ENCODE peak calls at places on chromosome 18, in five cellular contexts. I, A, Y, D and W are unnamed samples. For H3K4me1, the result is how much of the 10 kb centered on the place peaks cover.

GRCh38 chr18:9860682-9861081 is 25.1 kb upstream of the TXNDC2 start:
- DNase-seq in I (no peak), A (no peak), Y (no peak), D (no peak), W (no peak)

GRCh38 chr18:58996131-58996632 is 131.5 kb downstream of the ZNF532 start:
- DNase-seq in I (no peak), A (peak), Y (no peak), D (no peak), W (no peak)

GRCh38 chr18:46859855-46860254 is 57.5 kb downstream of the PIAS2 start:
- DNase-seq in I (no peak), A (no peak), Y (no peak), D (no peak), W (no peak)

GRCh38 chr18:53033128-53033527 is 693.1 kb downstream of the DCC start:
- DNase-seq in I (no peak), A (no peak), Y (no peak), D (no peak), W (no peak)

GRCh38 chr18:73691118-73691517 is 456.5 kb downstream of the FBXO15 start:
- DNase-seq in I (no peak), A (no peak), Y (no peak), D (no peak), W (no peak)

GRCh38 chr18:61308795-61309393 is 24.3 kb upstream of the CDH20 start:
- DNase-seq in I (no peak), A (no peak), Y (no peak), D (no peak), W (no peak)

GRCh38 chr18:8177330-8178016 is 431.8 kb upstream of the RAB12 start:
- DNase-seq in I (no peak), A (peak), Y (no peak), D (no peak), W (no peak)

GRCh38 chr18:3148930-3149535 is 70.7 kb downstream of the MYOM1 start:
- DNase-seq in I (no peak), A (no peak), Y (no peak), D (no peak), W (no peak)

GRCh38 chr18:57930476-57930875 is 113.5 kb upstream of the NEDD4L start:
- DNase-seq in I (no peak), A (no peak), Y (no peak), D (no peak), W (no peak)

GRCh38 chr18:57928466-57928865 is 115.6 kb upstream of the NEDD4L start:
- DNase-seq in I (no peak), A (no peak), Y (no peak), D (no peak), W (no peak)

GRCh38 chr18:6884944-6885343 is 155.4 kb downstream of the ARHGAP28 start:
- DNase-seq in I (no peak), A (no peak), Y (no peak), D (no peak), W (no peak)

GRCh38 chr18:5424903-5425302 is 118.9 kb downstream of the EPB41L3 start:
- DNase-seq in I (no peak), A (no peak), Y (no peak), D (no peak), W (no peak)

GRCh38 chr18:58535340-58536186 is 93.3 kb downstream of the ALPK2 start:
- DNase-seq in I (no peak), A (no peak), Y (no peak), D (no peak), W (no peak)

GRCh38 chr18:32483002-32483401 is 12.3 kb upstream of the GAREM1 start:
- DNase-seq in I (no peak), A (no peak), Y (no peak), D (no peak), W (no peak)

GRCh38 chr18:63216911-63217311 is 102.7 kb downstream of the BCL2 start:
- DNase-seq in I (peak), A (no peak), Y (no peak), D (no peak), W (no peak)

GRCh38 chr18:62852851-62853250 is 137.5 kb downstream of the PHLPP1 start:
- DNase-seq in I (no peak), A (no peak), Y (no peak), D (no peak), W (no peak)

GRCh38 chr18:43587538-43588153 is 310.4 kb upstream of the SYT4 start:
- DNase-seq in I (no peak), A (no peak), Y (no peak), D (no peak), W (no peak)

GRCh38 chr18:76494181-76494540 is 881 bp downstream of the ZNF516 start:
- DNase-seq in I (no peak), A (no peak), Y (peak), D (peak), W (no peak)

GRCh38 chr18:2826581-2826980 is 20.2 kb upstream of the EMILIN2 start:
- DNase-seq in I (no peak), A (peak), Y (no peak), D (no peak), W (peak)

GRCh38 chr18:31679133-31679731 is 5.1 kb downstream of the B4GALT6 start:
- DNase-seq in I (no peak), A (no peak), Y (peak), D (peak), W (no peak)

GRCh38 chr18:28062446-28062845 is 114.5 kb downstream of the CDH2 start:
- DNase-seq in I (no peak), A (no peak), Y (no peak), D (no peak), W (no peak)

GRCh38 chr18:42644729-42645131 is 470.8 kb downstream of the RIT2 start:
- DNase-seq in I (no peak), A (no peak), Y (no peak), D (no peak), W (no peak)

GRCh38 chr18:59918320-59918755 is 18.5 kb downstream of the PMAIP1 start:
- DNase-seq in I (no peak), A (no peak), Y (peak), D (peak), W (peak)

GRCh38 chr18:6199777-6200176 is 214.9 kb downstream of the L3MBTL4 start:
- DNase-seq in I (no peak), A (no peak), Y (no peak), D (no peak), W (no peak)

DNA sequence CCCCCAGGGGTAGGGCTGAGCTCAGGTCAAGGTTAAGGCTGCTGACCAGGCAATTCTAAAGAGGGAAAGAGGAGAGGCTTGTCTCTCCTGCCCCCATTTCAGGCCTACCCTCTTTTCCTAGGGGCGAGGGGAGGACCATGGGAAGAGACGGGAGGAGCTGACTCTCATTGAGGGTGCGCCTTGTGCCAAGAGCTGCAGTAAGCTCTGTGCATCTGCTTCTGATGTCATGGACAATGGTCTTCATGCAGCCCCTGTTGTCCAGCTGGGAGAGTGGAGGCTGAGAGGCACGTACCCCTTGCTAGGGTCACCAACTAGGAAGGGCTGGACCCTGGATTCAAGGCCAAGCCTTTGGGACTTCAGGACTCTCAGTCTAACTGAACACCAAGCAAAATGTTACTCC is 45.2 kb downstream of the PTGR3 start:
- DNase-seq in I (no peak), A (no peak), Y (no peak), D (no peak), W (no peak)
- H3K4me1 ChIP-seq in I (under half), A (under half), Y (under half), D (under half), W (under half)

GRCh38 chr18:21100141-21100540 is 11.5 kb downstream of the ROCK1 start:
- DNase-seq in I (no peak), A (no peak), Y (no peak), D (no peak), W (no peak)

GRCh38 chr18:21099442-21099841 is 12.2 kb downstream of the ROCK1 start:
- DNase-seq in I (no peak), A (no peak), Y (no peak), D (no peak), W (no peak)

GRCh38 chr18:21096760-21097159 is 14.9 kb downstream of the ROCK1 start:
- DNase-seq in I (no peak), A (no peak), Y (no peak), D (no peak), W (no peak)

GRCh38 chr18:21101172-21101571 is 10.4 kb downstream of the ROCK1 start:
- DNase-seq in I (no peak), A (no peak), Y (no peak), D (no peak), W (no peak)

DNA sequence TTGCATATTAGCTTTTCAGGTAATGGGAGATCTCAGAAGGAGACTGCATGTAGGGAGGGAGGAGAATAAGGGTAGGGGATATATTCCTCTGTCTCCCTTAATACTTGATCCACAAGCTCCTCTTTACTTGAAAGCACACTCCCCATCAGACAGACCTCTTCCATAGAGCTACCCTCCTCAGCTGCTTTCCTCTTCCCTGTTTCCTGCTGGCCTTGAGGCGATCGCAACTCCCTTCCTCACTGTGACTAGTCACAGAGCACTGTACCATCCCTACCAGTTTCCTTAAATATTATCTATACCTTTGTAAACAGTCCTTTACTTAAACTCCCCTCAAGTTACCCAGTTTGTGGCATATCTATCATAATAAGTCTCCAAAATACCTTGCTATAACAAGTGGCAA is 10.9 kb downstream of the ROCK1 start:
- DNase-seq in I (no peak), A (no peak), Y (no peak), D (no peak), W (no peak)
- H3K4me3 ChIP-seq in I (no peak), A (no peak), Y (no peak), D (no peak), W (no peak)

DNA sequence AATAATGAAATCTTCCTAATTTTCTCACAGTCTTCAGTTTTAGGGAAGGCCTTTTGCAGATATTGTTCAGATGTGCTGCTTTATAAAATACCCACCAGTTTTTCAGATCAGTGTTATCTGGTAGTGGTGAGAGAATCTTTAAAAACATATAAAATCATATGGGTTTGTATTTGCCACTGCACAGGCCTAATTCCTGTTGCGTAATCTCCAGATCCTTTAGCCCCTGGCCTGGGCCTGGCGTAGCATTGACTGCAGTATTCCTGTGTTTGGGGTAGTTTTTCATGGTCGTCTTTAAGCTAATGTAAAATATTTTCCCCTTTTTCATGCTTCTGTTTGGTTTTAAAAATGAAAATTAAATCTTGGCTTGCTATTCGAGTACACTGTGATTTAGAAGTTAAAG is 43.2 kb downstream of the TSHZ1 start:
- DNase-seq in I (no peak), A (no peak), Y (no peak), D (no peak), W (no peak)
- H3K27ac ChIP-seq in I (no peak), A (peak), Y (no peak), D (no peak), W (no peak)

DNA sequence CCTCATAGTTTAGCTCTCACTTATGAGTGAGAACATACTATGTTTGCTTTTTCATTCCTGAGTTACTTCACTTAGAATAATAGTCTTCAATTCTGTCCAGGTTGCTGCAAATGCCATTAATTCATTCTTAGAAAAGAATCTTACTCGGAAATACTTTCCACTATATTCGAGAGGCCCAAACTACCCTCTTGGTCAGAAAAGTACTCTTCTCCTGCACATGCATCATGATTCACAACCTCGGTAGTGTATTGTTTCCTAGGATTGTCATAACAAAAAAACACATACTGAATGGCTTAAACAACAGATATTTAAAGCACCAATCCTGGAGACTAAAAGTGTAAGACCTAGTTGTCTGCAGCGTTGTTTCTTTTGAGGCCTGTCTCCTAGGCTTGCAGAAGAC is 364.0 kb upstream of the SLC14A2 start:
- DNase-seq in I (no peak), A (no peak), Y (no peak), D (no peak), W (no peak)
- H3K4me1 ChIP-seq in I (under half), A (under half), Y (under half), D (under half), W (under half)

DNA sequence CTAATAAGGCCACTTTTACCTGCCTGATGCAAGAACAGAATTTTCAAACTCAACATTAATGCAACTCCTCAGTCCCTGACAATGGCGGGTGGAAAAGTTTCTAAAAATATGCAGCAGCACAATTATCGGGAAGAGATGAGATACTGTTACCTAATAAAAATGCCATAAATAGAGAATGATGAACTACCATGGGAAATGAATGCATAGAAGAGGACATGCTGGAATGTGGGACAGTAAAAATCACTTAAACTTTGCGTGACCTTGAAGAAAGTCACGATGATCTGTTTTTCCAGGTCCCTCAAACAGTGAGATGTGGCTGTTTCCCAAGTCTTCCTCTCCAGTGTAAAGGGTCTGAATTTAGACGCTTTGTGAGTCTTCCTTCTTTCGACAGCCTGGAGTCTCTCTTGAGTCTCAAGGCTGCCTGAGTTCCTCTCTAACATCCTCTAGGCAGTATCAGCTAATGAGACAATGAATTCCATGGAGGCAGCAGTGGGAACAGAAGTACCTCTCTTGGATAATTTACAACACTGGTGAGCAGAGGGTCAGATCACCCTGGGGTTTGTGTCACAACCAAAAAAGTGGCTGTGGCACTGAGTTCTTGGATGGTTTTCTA is 1.4 kb downstream of the CLUL1 start:
- DNase-seq in I (no peak), A (no peak), Y (no peak), D (no peak), W (no peak)
- H3K4me3 ChIP-seq in I (no peak), A (no peak), Y (no peak), D (no peak), W (no peak)

GRCh38 chr18:69715322-69715721 is 232.4 kb downstream of the CD226 start:
- DNase-seq in I (no peak), A (no peak), Y (no peak), D (no peak), W (no peak)
- H3K27ac ChIP-seq in I (no peak), A (no peak), Y (no peak), D (no peak), W (no peak)

DNA sequence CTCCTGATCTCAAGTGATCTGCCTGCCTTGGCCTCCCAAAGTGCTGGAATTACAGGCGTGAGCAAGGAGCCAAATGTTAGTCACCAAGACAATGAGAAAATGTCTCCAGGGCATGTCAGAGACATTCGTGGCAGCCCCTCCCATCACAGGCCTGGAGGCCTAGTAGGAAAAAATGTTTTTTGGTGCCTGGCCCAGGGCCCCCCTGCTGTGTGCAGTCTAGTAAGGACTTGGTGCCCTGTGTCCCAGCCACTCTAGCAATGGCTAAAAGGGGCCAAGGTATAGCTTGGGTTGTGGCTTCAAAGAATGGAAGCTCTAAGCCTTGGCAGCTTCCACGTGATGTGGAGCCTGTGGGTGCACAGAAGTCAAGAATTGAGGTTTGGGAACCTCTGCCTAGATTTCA is 12.5 kb upstream of the TXNL4A start:
- DNase-seq in I (no peak), A (no peak), Y (no peak), D (no peak), W (no peak)
- H3K4me1 ChIP-seq in I (under half), A (under half), Y (under half), D (under half), W (under half)

GRCh38 chr18:69980982-69981804 is 33.5 kb upstream of the CD226 start:
- DNase-seq in I (no peak), A (no peak), Y (no peak), D (no peak), W (no peak)
- H3K4me3 ChIP-seq in I (no peak), A (no peak), Y (no peak), D (no peak), W (no peak)

DNA sequence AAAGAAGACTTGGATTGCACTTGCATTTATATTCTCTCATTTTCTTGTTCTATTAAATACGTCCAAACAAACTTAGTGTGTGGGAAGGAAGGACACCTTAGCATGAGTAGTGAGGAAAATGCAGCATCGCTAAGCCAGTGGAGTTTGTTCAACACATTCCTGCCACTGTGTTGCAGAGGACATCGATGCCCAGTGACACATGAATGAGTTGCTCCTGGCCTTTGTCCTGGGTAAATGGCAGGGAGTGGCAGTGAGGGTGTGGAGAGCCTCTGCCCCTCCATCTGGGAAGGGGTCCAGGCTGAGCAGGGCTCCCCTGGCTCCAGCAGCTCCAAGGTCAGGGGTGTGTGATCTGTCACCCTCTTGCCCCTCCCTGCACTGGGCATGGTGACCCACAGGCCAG is 75.9 kb downstream of the CABLES1 start:
- DNase-seq in I (no peak), A (no peak), Y (no peak), D (no peak), W (no peak)
- H3K27ac ChIP-seq in I (no peak), A (no peak), Y (no peak), D (no peak), W (no peak)

GRCh38 chr18:48781041-48781989 is 169.4 kb downstream of the SMAD7 start:
- DNase-seq in I (no peak), A (peak), Y (peak), D (no peak), W (peak)

GRCh38 chr18:48778344-48779011 is 172.3 kb downstream of the SMAD7 start:
- DNase-seq in I (no peak), A (no peak), Y (no peak), D (no peak), W (no peak)

GRCh38 chr18:48777737-48778111 is 173.0 kb downstream of the SMAD7 start:
- DNase-seq in I (no peak), A (no peak), Y (no peak), D (no peak), W (no peak)

GRCh38 chr18:48780151-48781001 is 170.4 kb downstream of the SMAD7 start:
- DNase-seq in I (no peak), A (no peak), Y (no peak), D (no peak), W (no peak)

DNA sequence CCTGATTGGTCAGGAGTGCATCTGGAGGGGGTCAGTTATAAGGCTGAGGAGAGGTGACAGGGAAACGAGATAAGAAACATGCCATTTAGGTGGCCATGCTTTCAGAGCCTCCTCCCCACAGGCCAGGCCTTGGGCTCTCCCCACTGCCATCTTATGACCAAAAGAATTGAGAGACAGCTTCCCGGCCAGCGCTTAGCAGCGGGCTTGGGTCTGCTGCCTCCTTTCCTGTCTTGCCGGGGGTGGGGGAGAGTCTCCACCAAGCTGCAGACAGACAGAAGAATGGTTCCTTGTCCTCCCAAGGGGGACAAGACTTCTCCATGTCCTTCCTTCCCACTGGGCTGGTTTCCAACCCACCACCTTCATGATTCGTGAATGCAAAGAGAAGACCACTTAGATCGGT is 171.3 kb downstream of the SMAD7 start:
- DNase-seq in I (no peak), A (no peak), Y (no peak), D (no peak), W (no peak)
- H3K4me1 ChIP-seq in I (under half), A (half or more), Y (under half), D (under half), W (under half)